ENCODE peak calls at places on chromosomes 2 and 18, in five cellular contexts. One of them, this sample, is unnamed.

GRCh38 chr18:46051731-46052461 is 20.2 kb downstream of the PSTPIP2 start:
- DNase-seq in neural progenitor cell: no peak
- DNase-seq in thoracic aorta: no peak
- DNase-seq in psoas muscle: no peak
- DNase-seq in GM12865: no peak
- DNase-seq in this sample: peak

GRCh38 chr2:233470007-233470687 is 96.4 kb downstream of the USP40 start:
- DNase-seq in neural progenitor cell: no peak
- DNase-seq in psoas muscle: peak
- DNase-seq in GM12865: no peak
- DNase-seq in thoracic aorta: no peak
- DNase-seq in this sample: peak

GRCh38 chr2:206232287-206233035 is 42.0 kb upstream of the ZDBF2 start:
- DNase-seq in thoracic aorta: no peak
- DNase-seq in GM12865: no peak
- DNase-seq in psoas muscle: no peak
- DNase-seq in neural progenitor cell: no peak
- DNase-seq in this sample: no peak

GRCh38 chr18:12531747-12532146 is 124.0 kb downstream of the PRELID3A start:
- DNase-seq in neural progenitor cell: no peak
- DNase-seq in psoas muscle: no peak
- DNase-seq in thoracic aorta: no peak
- DNase-seq in GM12865: no peak
- DNase-seq in this sample: no peak

GRCh38 chr2:66462196-66462825 is 27.4 kb downstream of the MEIS1 start:
- DNase-seq in thoracic aorta: no peak
- DNase-seq in psoas muscle: no peak
- DNase-seq in neural progenitor cell: no peak
- DNase-seq in GM12865: no peak
- DNase-seq in this sample: no peak

GRCh38 chr2:153043385-153043784 is 325.0 kb downstream of the ARL6IP6 start:
- DNase-seq in GM12865: no peak
- DNase-seq in neural progenitor cell: no peak
- DNase-seq in thoracic aorta: no peak
- DNase-seq in psoas muscle: no peak
- DNase-seq in this sample: no peak

GRCh38 chr2:201500534-201500933 is 49.0 kb downstream of the STRADB start:
- DNase-seq in psoas muscle: no peak
- DNase-seq in thoracic aorta: no peak
- DNase-seq in GM12865: no peak
- DNase-seq in neural progenitor cell: no peak
- DNase-seq in this sample: no peak

GRCh38 chr2:133422946-133423345 is 145.3 kb downstream of the NCKAP5 start:
- DNase-seq in thoracic aorta: no peak
- DNase-seq in psoas muscle: no peak
- DNase-seq in GM12865: no peak
- DNase-seq in neural progenitor cell: no peak
- DNase-seq in this sample: no peak

GRCh38 chr2:144256996-144257707 is 262.8 kb downstream of the ZEB2 start:
- DNase-seq in thoracic aorta: no peak
- DNase-seq in neural progenitor cell: no peak
- DNase-seq in GM12865: no peak
- DNase-seq in psoas muscle: no peak
- DNase-seq in this sample: no peak

GRCh38 chr18:48052845-48053244 is 122.4 kb upstream of the SMAD2 start:
- DNase-seq in thoracic aorta: no peak
- DNase-seq in psoas muscle: no peak
- DNase-seq in GM12865: no peak
- DNase-seq in neural progenitor cell: no peak
- DNase-seq in this sample: no peak

GRCh38 chr2:188571543-188571942 is 279.9 kb downstream of the GULP1 start:
- DNase-seq in psoas muscle: no peak
- DNase-seq in neural progenitor cell: no peak
- DNase-seq in GM12865: no peak
- DNase-seq in thoracic aorta: no peak
- DNase-seq in this sample: no peak

GRCh38 chr2:19357383-19358241 is 811 bp downstream of the OSR1 start:
- DNase-seq in GM12865: no peak
- DNase-seq in neural progenitor cell: peak
- DNase-seq in psoas muscle: peak
- DNase-seq in thoracic aorta: no peak
- DNase-seq in this sample: no peak

GRCh38 chr2:235330775-235331438 is 162.9 kb upstream of the AGAP1 start:
- DNase-seq in thoracic aorta: no peak
- DNase-seq in neural progenitor cell: no peak
- DNase-seq in psoas muscle: no peak
- DNase-seq in GM12865: no peak
- DNase-seq in this sample: no peak

GRCh38 chr2:191714925-191715324 is 37.0 kb downstream of the NABP1 start:
- DNase-seq in neural progenitor cell: peak
- DNase-seq in psoas muscle: no peak
- DNase-seq in GM12865: no peak
- DNase-seq in thoracic aorta: no peak
- DNase-seq in this sample: no peak

GRCh38 chr2:170307052-170307451 is 129.1 kb downstream of the MYO3B start:
- DNase-seq in psoas muscle: no peak
- DNase-seq in GM12865: no peak
- DNase-seq in thoracic aorta: no peak
- DNase-seq in neural progenitor cell: no peak
- DNase-seq in this sample: no peak

GRCh38 chr2:132037527-132038178 is 124.1 kb downstream of the ANKRD30BL start:
- DNase-seq in neural progenitor cell: peak
- DNase-seq in GM12865: no peak
- DNase-seq in thoracic aorta: no peak
- DNase-seq in psoas muscle: peak
- DNase-seq in this sample: peak

GRCh38 chr18:9647496-9648323 is 33.4 kb upstream of the PPP4R1 start:
- DNase-seq in psoas muscle: no peak
- DNase-seq in thoracic aorta: no peak
- DNase-seq in neural progenitor cell: no peak
- DNase-seq in GM12865: no peak
- DNase-seq in this sample: no peak

GRCh38 chr2:234912437-234912836 is 39.4 kb upstream of the SH3BP4 start:
- DNase-seq in neural progenitor cell: no peak
- DNase-seq in thoracic aorta: no peak
- DNase-seq in psoas muscle: no peak
- DNase-seq in GM12865: no peak
- DNase-seq in this sample: no peak

GRCh38 chr2:38610851-38611801 is 8.4 kb upstream of the HNRNPLL start:
- DNase-seq in psoas muscle: no peak
- DNase-seq in neural progenitor cell: no peak
- DNase-seq in GM12865: peak
- DNase-seq in thoracic aorta: no peak
- DNase-seq in this sample: no peak

GRCh38 chr2:208370881-208371633 is 35.5 kb upstream of the PTH2R start:
- DNase-seq in thoracic aorta: no peak
- DNase-seq in GM12865: no peak
- DNase-seq in neural progenitor cell: no peak
- DNase-seq in psoas muscle: no peak
- DNase-seq in this sample: no peak

GRCh38 chr2:86414996-86415395 is 26.2 kb upstream of the KDM3A start:
- DNase-seq in neural progenitor cell: no peak
- DNase-seq in GM12865: no peak
- DNase-seq in psoas muscle: no peak
- DNase-seq in thoracic aorta: no peak
- DNase-seq in this sample: no peak

GRCh38 chr2:86298411-86299390 is 38.7 kb downstream of the REEP1 start:
- DNase-seq in neural progenitor cell: peak
- DNase-seq in thoracic aorta: no peak
- DNase-seq in psoas muscle: no peak
- DNase-seq in GM12865: no peak
- DNase-seq in this sample: no peak

GRCh38 chr2:65076345-65076710 is 20.1 kb downstream of the CEP68 start:
- DNase-seq in neural progenitor cell: no peak
- DNase-seq in GM12865: no peak
- DNase-seq in thoracic aorta: no peak
- DNase-seq in psoas muscle: no peak
- DNase-seq in this sample: no peak

GRCh38 chr2:9251154-9252001 is 44.8 kb downstream of the ASAP2 start:
- DNase-seq in GM12865: no peak
- DNase-seq in neural progenitor cell: no peak
- DNase-seq in thoracic aorta: no peak
- DNase-seq in psoas muscle: peak
- DNase-seq in this sample: no peak

DNA sequence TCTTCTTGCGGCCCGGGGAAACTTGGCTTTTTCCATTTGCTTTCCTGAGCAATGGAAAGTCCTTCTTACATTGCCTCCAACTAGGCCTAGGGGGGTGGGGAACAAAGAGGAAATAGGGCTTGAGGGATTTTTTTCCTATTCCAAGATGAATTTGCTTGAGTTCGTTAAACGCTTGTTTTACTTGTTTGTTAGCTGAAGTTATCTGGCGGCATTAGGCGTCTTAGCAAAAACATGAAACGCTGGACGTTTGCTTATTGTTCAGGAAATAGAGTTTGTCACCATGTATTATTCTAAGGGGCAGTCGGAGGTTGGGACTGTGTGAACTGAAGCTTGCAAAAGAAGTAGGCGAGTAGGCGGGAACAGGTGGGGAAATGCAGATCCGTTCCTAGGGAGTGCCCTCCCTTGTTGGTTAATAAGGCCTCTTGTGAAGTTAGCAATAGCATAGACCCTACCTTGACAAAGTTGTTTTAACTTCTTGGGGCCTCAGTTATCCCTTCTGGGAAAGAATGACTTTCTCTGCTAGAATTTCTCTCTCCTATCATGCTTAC is 1.9 kb downstream of the CABLES1 start:
- DNase-seq in GM12865: peak
- DNase-seq in neural progenitor cell: peak
- DNase-seq in psoas muscle: no peak
- DNase-seq in thoracic aorta: no peak
- DNase-seq in this sample: no peak
- H3K4me3 ChIP-seq in GM12865: peak
- H3K4me3 ChIP-seq in neural progenitor cell: peak
- H3K4me3 ChIP-seq in psoas muscle: peak
- H3K4me3 ChIP-seq in thoracic aorta: peak
- H3K4me3 ChIP-seq in this sample: no peak

GRCh38 chr2:57504787-57505186 is 541.8 kb upstream of the VRK2 start:
- DNase-seq in GM12865: no peak
- DNase-seq in psoas muscle: no peak
- DNase-seq in thoracic aorta: no peak
- DNase-seq in neural progenitor cell: no peak
- DNase-seq in this sample: no peak

GRCh38 chr2:57515366-57515765 is 531.2 kb upstream of the VRK2 start:
- DNase-seq in GM12865: no peak
- DNase-seq in neural progenitor cell: no peak
- DNase-seq in thoracic aorta: no peak
- DNase-seq in psoas muscle: no peak
- DNase-seq in this sample: no peak

DNA sequence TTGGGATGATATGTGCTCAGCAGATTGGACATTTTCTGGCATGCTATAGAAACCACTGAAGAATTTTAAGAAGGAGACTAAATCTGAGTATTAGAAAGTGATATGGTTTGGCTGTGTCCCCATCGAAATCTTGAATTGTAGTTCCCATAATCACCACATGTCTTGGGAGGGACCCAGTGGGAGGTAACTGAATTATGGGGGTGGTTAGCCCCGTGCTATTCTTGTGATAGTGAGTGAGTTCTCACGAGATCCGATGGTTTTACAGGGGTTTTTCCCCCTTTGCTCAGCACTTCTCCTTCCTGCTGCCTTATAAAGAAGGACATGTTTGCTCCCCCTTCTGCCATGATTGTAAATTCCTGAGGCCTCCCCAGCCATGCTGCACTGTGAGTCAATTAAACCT is 535.9 kb upstream of the VRK2 start:
- DNase-seq in thoracic aorta: no peak
- DNase-seq in neural progenitor cell: no peak
- DNase-seq in GM12865: peak
- DNase-seq in psoas muscle: no peak
- DNase-seq in this sample: no peak
- TF ChIP-seq CTCF in thoracic aorta: no peak
- TF ChIP-seq CTCF in neural progenitor cell: peak
- TF ChIP-seq CTCF in GM12865: no peak
- TF ChIP-seq CTCF in psoas muscle: no peak
- TF ChIP-seq CTCF in this sample: no peak

DNA sequence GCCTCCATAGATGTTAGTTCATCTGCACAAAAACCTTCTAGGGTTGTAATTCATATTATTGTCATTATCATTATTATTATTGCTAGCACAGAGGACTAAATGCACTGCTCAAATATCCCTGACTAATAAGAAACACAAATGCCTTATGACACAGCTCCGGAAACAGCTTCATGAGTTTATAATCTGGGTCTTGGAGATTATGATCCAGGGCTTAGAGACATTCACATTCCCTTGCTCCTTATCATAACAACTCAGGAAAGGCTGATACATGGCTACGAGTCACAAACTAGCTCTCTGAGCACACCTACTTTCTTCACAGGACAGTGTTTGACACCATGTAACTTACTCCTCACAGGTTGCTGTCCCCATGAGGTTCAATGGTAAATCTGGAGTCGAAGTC is 102.2 kb upstream of the TTC39C start:
- DNase-seq in GM12865: no peak
- DNase-seq in thoracic aorta: no peak
- DNase-seq in psoas muscle: no peak
- DNase-seq in neural progenitor cell: no peak
- DNase-seq in this sample: no peak
- H3K4me3 ChIP-seq in GM12865: no peak
- H3K4me3 ChIP-seq in thoracic aorta: no peak
- H3K4me3 ChIP-seq in psoas muscle: no peak
- H3K4me3 ChIP-seq in neural progenitor cell: no peak
- H3K4me3 ChIP-seq in this sample: no peak

GRCh38 chr2:109586687-109587086 is 27.1 kb downstream of the SEPTIN10 start:
- DNase-seq in GM12865: no peak
- DNase-seq in thoracic aorta: no peak
- DNase-seq in psoas muscle: no peak
- DNase-seq in neural progenitor cell: no peak
- DNase-seq in this sample: no peak

DNA sequence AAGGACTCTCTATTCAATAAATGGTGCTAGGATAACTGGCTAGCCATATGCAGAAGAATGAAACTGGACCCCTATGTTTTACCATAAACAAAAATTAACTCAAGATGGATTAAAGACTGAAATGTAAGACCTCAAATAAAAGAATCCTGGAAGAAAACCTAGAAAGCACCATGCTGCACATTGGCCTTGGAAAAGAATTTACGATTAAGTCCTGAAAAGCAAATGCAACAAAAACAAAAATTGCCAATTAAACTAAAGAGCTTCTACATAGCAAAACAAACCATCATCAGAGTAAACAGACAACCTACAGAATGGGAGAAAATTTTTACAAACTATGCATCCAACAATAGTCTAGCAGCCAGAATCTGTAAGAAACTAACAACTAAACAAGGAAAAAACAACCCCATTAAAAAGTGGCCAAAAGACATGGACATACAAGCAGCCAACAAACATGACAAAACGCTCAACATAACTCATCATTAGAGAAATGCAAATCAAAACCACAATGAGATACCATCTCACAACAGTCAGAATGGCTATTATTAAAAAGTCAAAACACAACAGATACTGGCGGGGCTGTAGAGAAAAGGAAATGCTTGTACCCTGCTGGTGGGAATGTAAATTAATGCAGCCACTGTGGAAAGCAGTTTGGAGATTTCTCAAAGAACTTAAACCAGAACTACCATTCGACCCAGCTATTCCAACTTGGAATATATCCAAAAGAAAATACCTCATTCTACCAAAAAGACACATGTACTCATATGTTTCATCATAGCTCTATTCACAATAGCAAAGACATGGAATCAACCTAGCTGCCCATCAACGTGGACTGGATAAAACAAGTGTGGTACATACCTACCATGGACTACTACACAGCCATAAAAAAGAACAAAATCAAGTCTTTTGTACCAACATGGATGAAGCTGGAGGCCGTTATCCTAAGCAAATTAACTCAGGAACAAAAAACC is 30.6 kb downstream of the SEPTIN10 start:
- DNase-seq in thoracic aorta: no peak
- DNase-seq in neural progenitor cell: no peak
- DNase-seq in psoas muscle: no peak
- DNase-seq in GM12865: peak
- DNase-seq in this sample: no peak
- TF ChIP-seq CTCF in thoracic aorta: no peak
- TF ChIP-seq CTCF in neural progenitor cell: no peak
- TF ChIP-seq CTCF in psoas muscle: no peak
- TF ChIP-seq CTCF in GM12865: no peak
- TF ChIP-seq CTCF in this sample: no peak

This sample was measured in mucosa of descending colon.